ENCODE peak calls at places on chromosomes 6 and 20, in nine cellular contexts. One of them, this sample, is unnamed.

GRCh38 chr20:58688838-58689237 is 3.8 kb upstream of the NPEPL1 start:
- DNase-seq in activated CD8-positive, alpha-beta memory T cell treated with anti-CD3 and anti-CD28 coated beads for 24 hours: no peak
- DNase-seq in hypothalamus: peak; percentile 14
- DNase-seq in amniotic stem cell: no peak
- DNase-seq in NCI-H1436 treated with DMSO at 0.1 percent for 48 hours: no peak
- DNase-seq in SK-N-DZ: no peak
- DNase-seq in substantia nigra: no peak
- DNase-seq in pons: no peak
- DNase-seq in uterus: no peak
- DNase-seq in this sample: no peak

GRCh38 chr6:139508023-139508422 is 133.6 kb upstream of the CITED2 start:
- DNase-seq in activated CD8-positive, alpha-beta memory T cell treated with anti-CD3 and anti-CD28 coated beads for 24 hours: no peak
- DNase-seq in hypothalamus: no peak
- DNase-seq in amniotic stem cell: no peak
- DNase-seq in NCI-H1436 treated with DMSO at 0.1 percent for 48 hours: no peak
- DNase-seq in SK-N-DZ: no peak
- DNase-seq in substantia nigra: no peak
- DNase-seq in pons: no peak
- DNase-seq in uterus: no peak
- DNase-seq in this sample: no peak

GRCh38 chr6:36436466-36436865 is 6.2 kb downstream of the PXT1 start:
- DNase-seq in activated CD8-positive, alpha-beta memory T cell treated with anti-CD3 and anti-CD28 coated beads for 24 hours: no peak
- DNase-seq in hypothalamus: no peak
- DNase-seq in amniotic stem cell: peak; percentile 34
- DNase-seq in NCI-H1436 treated with DMSO at 0.1 percent for 48 hours: no peak
- DNase-seq in SK-N-DZ: no peak
- DNase-seq in substantia nigra: no peak
- DNase-seq in pons: no peak
- DNase-seq in uterus: no peak
- DNase-seq in this sample: no peak

GRCh38 chr6:16471222-16471784 is 232.9 kb downstream of the GMPR start:
- DNase-seq in activated CD8-positive, alpha-beta memory T cell treated with anti-CD3 and anti-CD28 coated beads for 24 hours: no peak
- DNase-seq in hypothalamus: no peak
- DNase-seq in amniotic stem cell: no peak
- DNase-seq in NCI-H1436 treated with DMSO at 0.1 percent for 48 hours: no peak
- DNase-seq in SK-N-DZ: no peak
- DNase-seq in substantia nigra: no peak
- DNase-seq in pons: no peak
- DNase-seq in uterus: no peak
- DNase-seq in this sample: no peak

GRCh38 chr20:5041433-5041832 is 40.1 kb upstream of the SLC23A2 start:
- DNase-seq in activated CD8-positive, alpha-beta memory T cell treated with anti-CD3 and anti-CD28 coated beads for 24 hours: no peak
- DNase-seq in hypothalamus: no peak
- DNase-seq in amniotic stem cell: no peak
- DNase-seq in NCI-H1436 treated with DMSO at 0.1 percent for 48 hours: no peak
- DNase-seq in SK-N-DZ: no peak
- DNase-seq in substantia nigra: no peak
- DNase-seq in pons: no peak
- DNase-seq in uterus: no peak
- DNase-seq in this sample: no peak

GRCh38 chr6:163414367-163415175 is at the start of gene QKI:
- DNase-seq in activated CD8-positive, alpha-beta memory T cell treated with anti-CD3 and anti-CD28 coated beads for 24 hours: peak; percentile 88
- DNase-seq in hypothalamus: peak; percentile 85
- DNase-seq in amniotic stem cell: no peak
- DNase-seq in NCI-H1436 treated with DMSO at 0.1 percent for 48 hours: no peak
- DNase-seq in SK-N-DZ: peak; percentile 75
- DNase-seq in substantia nigra: peak; percentile 81
- DNase-seq in pons: peak; percentile 89
- DNase-seq in uterus: peak; percentile 85
- DNase-seq in this sample: peak; percentile 95

GRCh38 chr6:49541210-49541724 is 9.2 kb upstream of the C6orf141 start:
- DNase-seq in activated CD8-positive, alpha-beta memory T cell treated with anti-CD3 and anti-CD28 coated beads for 24 hours: no peak
- DNase-seq in hypothalamus: no peak
- DNase-seq in amniotic stem cell: no peak
- DNase-seq in NCI-H1436 treated with DMSO at 0.1 percent for 48 hours: peak; percentile 73
- DNase-seq in SK-N-DZ: no peak
- DNase-seq in substantia nigra: no peak
- DNase-seq in pons: no peak
- DNase-seq in uterus: no peak
- DNase-seq in this sample: no peak

GRCh38 chr6:109121411-109121810 is 26.1 kb downstream of the CEP57L1 start:
- DNase-seq in activated CD8-positive, alpha-beta memory T cell treated with anti-CD3 and anti-CD28 coated beads for 24 hours: no peak
- DNase-seq in hypothalamus: no peak
- DNase-seq in amniotic stem cell: no peak
- DNase-seq in NCI-H1436 treated with DMSO at 0.1 percent for 48 hours: no peak
- DNase-seq in SK-N-DZ: peak; percentile 26
- DNase-seq in substantia nigra: no peak
- DNase-seq in pons: no peak
- DNase-seq in uterus: no peak
- DNase-seq in this sample: no peak

GRCh38 chr6:7389162-7389450 is 436 bp downstream of the CAGE1 start:
- DNase-seq in activated CD8-positive, alpha-beta memory T cell treated with anti-CD3 and anti-CD28 coated beads for 24 hours: no peak
- DNase-seq in hypothalamus: no peak
- DNase-seq in amniotic stem cell: no peak
- DNase-seq in NCI-H1436 treated with DMSO at 0.1 percent for 48 hours: no peak
- DNase-seq in SK-N-DZ: no peak
- DNase-seq in substantia nigra: no peak
- DNase-seq in pons: no peak
- DNase-seq in uterus: no peak
- DNase-seq in this sample: no peak

GRCh38 chr20:18165553-18165952 is 27.9 kb downstream of the KAT14 start:
- DNase-seq in activated CD8-positive, alpha-beta memory T cell treated with anti-CD3 and anti-CD28 coated beads for 24 hours: no peak
- DNase-seq in hypothalamus: no peak
- DNase-seq in amniotic stem cell: no peak
- DNase-seq in NCI-H1436 treated with DMSO at 0.1 percent for 48 hours: no peak
- DNase-seq in SK-N-DZ: no peak
- DNase-seq in substantia nigra: no peak
- DNase-seq in pons: no peak
- DNase-seq in uterus: no peak
- DNase-seq in this sample: no peak

GRCh38 chr20:38748863-38749153 is 548 bp downstream of the ACTR5 start:
- DNase-seq in activated CD8-positive, alpha-beta memory T cell treated with anti-CD3 and anti-CD28 coated beads for 24 hours: no peak
- DNase-seq in hypothalamus: no peak
- DNase-seq in amniotic stem cell: no peak
- DNase-seq in NCI-H1436 treated with DMSO at 0.1 percent for 48 hours: no peak
- DNase-seq in SK-N-DZ: no peak
- DNase-seq in substantia nigra: no peak
- DNase-seq in pons: no peak
- DNase-seq in uterus: peak; percentile 23
- DNase-seq in this sample: no peak

GRCh38 chr6:43735642-43736199 is 34.3 kb upstream of the VEGFA start:
- DNase-seq in activated CD8-positive, alpha-beta memory T cell treated with anti-CD3 and anti-CD28 coated beads for 24 hours: no peak
- DNase-seq in hypothalamus: no peak
- DNase-seq in amniotic stem cell: no peak
- DNase-seq in NCI-H1436 treated with DMSO at 0.1 percent for 48 hours: no peak
- DNase-seq in SK-N-DZ: no peak
- DNase-seq in substantia nigra: no peak
- DNase-seq in pons: no peak
- DNase-seq in uterus: no peak
- DNase-seq in this sample: no peak

This sample was measured in psoas muscle.